ENCODE peak calls at places on chromosomes 5 and 9, in eight cellular contexts. G, O, Q, P, V, K, T and N are unnamed samples.

GRCh38 chr5:138276402-138277054 is 2.1 kb upstream of the GFRA3 start:
- DNase-seq in G (no peak), O (no peak), Q (no peak), P (no peak), V (no peak), K (peak), T (no peak), N (no peak)

GRCh38 chr5:179472641-179473040 is 77.7 kb upstream of the RUFY1 start:
- DNase-seq in G (no peak), O (no peak), Q (no peak), P (no peak), V (no peak), K (no peak), T (no peak), N (no peak)

GRCh38 chr5:156526081-156527017 is 199.4 kb downstream of the SGCD start:
- DNase-seq in G (peak), O (no peak), Q (no peak), P (no peak), V (no peak), K (no peak), T (no peak), N (no peak)

GRCh38 chr5:127492854-127493738 is 24.3 kb upstream of the PRRC1 start:
- DNase-seq in G (peak), O (no peak), Q (no peak), P (peak), V (no peak), K (no peak), T (no peak), N (no peak)

GRCh38 chr9:81776834-81777233 is 87.5 kb upstream of the TLE1 start:
- DNase-seq in G (no peak), O (no peak), Q (no peak), P (no peak), V (peak), K (no peak), T (no peak), N (no peak)

GRCh38 chr5:101943784-101944183 is 352.3 kb downstream of the SLCO4C1 start:
- DNase-seq in G (no peak), O (no peak), Q (no peak), P (peak), V (no peak), K (no peak), T (no peak), N (no peak)

GRCh38 chr5:149486726-149487635 is 64.3 kb downstream of the CSNK1A1 start:
- DNase-seq in G (no peak), O (no peak), Q (peak), P (no peak), V (no peak), K (no peak), T (no peak), N (no peak)

GRCh38 chr9:93908591-93909241 is 46.4 kb downstream of the BARX1 start:
- DNase-seq in G (no peak), O (peak), Q (no peak), P (peak), V (no peak), K (peak), T (no peak), N (no peak)

GRCh38 chr9:114278881-114279570 is 43.9 kb upstream of the ORM1 start:
- DNase-seq in G (no peak), O (peak), Q (peak), P (peak), V (no peak), K (peak), T (no peak), N (no peak)

GRCh38 chr5:169164481-169164925 is 136.4 kb downstream of the SLIT3 start:
- DNase-seq in G (no peak), O (no peak), Q (no peak), P (no peak), V (no peak), K (no peak), T (no peak), N (no peak)

GRCh38 chr5:169162407-169162806 is 138.5 kb downstream of the SLIT3 start:
- DNase-seq in G (no peak), O (no peak), Q (no peak), P (no peak), V (no peak), K (no peak), T (no peak), N (no peak)

GRCh38 chr5:169158764-169159163 is 142.2 kb downstream of the SLIT3 start:
- DNase-seq in G (no peak), O (no peak), Q (no peak), P (no peak), V (no peak), K (no peak), T (no peak), N (no peak)

GRCh38 chr5:169160405-169160901 is 140.5 kb downstream of the SLIT3 start:
- DNase-seq in G (no peak), O (no peak), Q (no peak), P (no peak), V (peak), K (no peak), T (no peak), N (no peak)

DNA sequence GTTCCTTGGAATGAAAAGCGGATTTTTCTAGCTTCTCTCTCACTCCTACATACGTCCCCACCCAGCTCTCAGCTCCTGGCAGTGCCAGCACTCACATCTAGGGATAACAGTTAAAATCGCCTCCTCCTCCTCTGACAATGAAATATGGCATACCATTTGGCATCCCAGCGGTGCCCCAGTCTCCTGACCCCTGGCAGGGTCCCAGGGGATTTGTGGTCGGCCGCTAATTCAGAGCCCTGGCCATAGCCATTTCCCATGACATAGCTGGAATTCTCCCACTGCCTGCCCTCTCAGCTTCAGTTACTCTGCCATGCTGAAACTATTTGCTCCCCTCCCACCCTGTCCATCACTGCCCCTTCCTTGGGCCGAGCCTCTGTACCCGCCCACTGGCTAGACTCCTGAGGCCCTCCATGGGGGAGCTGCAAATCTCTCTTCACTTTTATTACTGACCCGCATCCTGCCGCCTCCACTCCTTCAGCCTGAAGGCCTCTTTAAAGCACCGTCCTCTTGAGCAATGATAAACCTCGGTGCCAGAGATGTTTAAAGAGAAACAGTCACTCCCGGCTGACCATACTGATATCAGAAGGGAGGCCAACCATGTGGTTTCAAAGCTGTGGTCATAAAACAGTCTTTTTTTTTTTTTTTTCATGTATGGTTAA is 139.8 kb downstream of the SLIT3 start:
- DNase-seq in G (peak), O (no peak), Q (no peak), P (no peak), V (peak), K (no peak), T (peak), N (no peak)
- TF ChIP-seq CTCF in G (no peak), O (no peak), Q (no peak), P (no peak), V (no peak), K (no peak), T (no peak), N (no peak)

GRCh38 chr9:135087489-135087791 is at the start of gene OLFM1:
- DNase-seq in G (no peak), O (peak), Q (no peak), P (peak), V (peak), K (peak), T (peak), N (no peak)
- TF ChIP-seq CTCF in G (peak), O (peak), Q (no peak), P (peak), V (peak), K (peak), T (peak), N (no peak)

GRCh38 chr5:170293273-170293672 is 4.3 kb downstream of the LCP2 start:
- DNase-seq in G (no peak), O (peak), Q (no peak), P (no peak), V (no peak), K (peak), T (no peak), N (peak)

GRCh38 chr5:170296935-170297588 is 515 bp downstream of the LCP2 start:
- DNase-seq in G (no peak), O (no peak), Q (no peak), P (no peak), V (no peak), K (no peak), T (no peak), N (no peak)

GRCh38 chr5:170292509-170292908 is 5.1 kb downstream of the LCP2 start:
- DNase-seq in G (no peak), O (no peak), Q (no peak), P (no peak), V (no peak), K (no peak), T (no peak), N (no peak)

GRCh38 chr5:170297589-170298462 is at the start of gene LCP2:
- DNase-seq in G (no peak), O (no peak), Q (no peak), P (no peak), V (no peak), K (no peak), T (no peak), N (peak)

GRCh38 chr5:170296036-170296934 is 1.3 kb downstream of the LCP2 start:
- DNase-seq in G (no peak), O (no peak), Q (no peak), P (no peak), V (no peak), K (no peak), T (no peak), N (peak)
- TF ChIP-seq CTCF in G (no peak), O (no peak), Q (no peak), P (no peak), V (no peak), K (no peak), T (no peak), N (no peak)

GRCh38 chr5:72557147-72557501 is 49.9 kb upstream of the ZNF366 start:
- DNase-seq in G (no peak), O (no peak), Q (no peak), P (no peak), V (no peak), K (no peak), T (no peak), N (no peak)

GRCh38 chr5:72555871-72556270 is 48.7 kb upstream of the ZNF366 start:
- DNase-seq in G (no peak), O (no peak), Q (no peak), P (peak), V (no peak), K (no peak), T (no peak), N (no peak)

GRCh38 chr5:72554897-72555296 is 47.7 kb upstream of the ZNF366 start:
- DNase-seq in G (no peak), O (no peak), Q (no peak), P (no peak), V (no peak), K (no peak), T (no peak), N (no peak)

GRCh38 chr5:72557576-72558336 is 50.5 kb upstream of the ZNF366 start:
- DNase-seq in G (no peak), O (no peak), Q (no peak), P (no peak), V (no peak), K (no peak), T (no peak), N (no peak)

GRCh38 chr5:72556351-72557146 is 49.3 kb upstream of the ZNF366 start:
- DNase-seq in G (peak), O (peak), Q (peak), P (peak), V (peak), K (peak), T (peak), N (no peak)
- TF ChIP-seq CTCF in G (peak), O (no peak), Q (no peak), P (peak), V (no peak), K (no peak), T (no peak), N (peak)

DNA sequence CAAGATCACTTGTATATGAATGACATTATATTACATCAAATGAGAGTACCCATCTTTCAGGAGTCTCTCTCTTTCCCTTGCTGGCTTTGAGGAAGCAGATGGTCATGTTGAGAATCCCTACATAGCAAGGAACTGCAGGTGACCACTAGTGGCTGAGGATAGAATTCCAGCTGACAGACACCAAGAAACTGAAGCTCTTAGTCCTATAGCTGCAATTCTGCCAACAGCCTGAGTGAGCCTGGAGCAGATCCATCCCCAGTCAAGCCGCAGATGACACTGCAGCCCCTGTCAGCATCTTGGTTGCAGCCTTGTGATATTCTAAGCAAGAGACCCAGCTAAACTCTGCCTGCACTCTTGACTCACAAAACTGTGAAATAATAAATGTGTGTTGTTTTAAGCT is 531.5 kb downstream of the CSNK1G3 start:
- DNase-seq in G (no peak), O (no peak), Q (no peak), P (peak), V (no peak), K (no peak), T (no peak), N (no peak)
- TF ChIP-seq CTCF in G (no peak), O (no peak), Q (no peak), P (peak), V (no peak), K (no peak), T (no peak), N (no peak)

GRCh38 chr5:132489051-132489770 is 1.4 kb downstream of the IRF1 start:
- DNase-seq in G (no peak), O (no peak), Q (no peak), P (no peak), V (peak), K (no peak), T (no peak), N (peak)

GRCh38 chr5:132491368-132492364 is 1.1 kb upstream of the IRF1 start:
- DNase-seq in G (no peak), O (no peak), Q (no peak), P (no peak), V (peak), K (no peak), T (no peak), N (no peak)

GRCh38 chr5:132488590-132488989 is 2.0 kb downstream of the IRF1 start:
- DNase-seq in G (no peak), O (no peak), Q (no peak), P (no peak), V (no peak), K (no peak), T (no peak), N (no peak)

GRCh38 chr5:132490484-132491367 is at the start of gene IRF1:
- DNase-seq in G (peak), O (peak), Q (peak), P (peak), V (peak), K (peak), T (peak), N (peak)

GRCh38 chr5:132489871-132490483 is 596 bp downstream of the IRF1 start:
- DNase-seq in G (no peak), O (peak), Q (no peak), P (peak), V (peak), K (peak), T (no peak), N (no peak)
- TF ChIP-seq CTCF in G (peak), O (peak), Q (no peak), P (no peak), V (no peak), K (peak), T (no peak), N (no peak)

GRCh38 chr5:51378778-51379652 is 4.2 kb upstream of the ISL1 start:
- DNase-seq in G (no peak), O (no peak), Q (peak), P (no peak), V (peak), K (no peak), T (no peak), N (no peak)
- TF ChIP-seq CTCF in G (peak), O (no peak), Q (no peak), P (no peak), V (no peak), K (no peak), T (no peak), N (no peak)

GRCh38 chr5:115947260-115947659 is 15.0 kb upstream of the LVRN start:
- DNase-seq in G (no peak), O (no peak), Q (no peak), P (no peak), V (no peak), K (no peak), T (no peak), N (no peak)
- TF ChIP-seq CTCF in G (no peak), O (no peak), Q (no peak), P (no peak), V (no peak), K (no peak), T (no peak), N (no peak)

GRCh38 chr9:33740075-33740474 is 55.3 kb upstream of the PRSS3 start:
- DNase-seq in G (no peak), O (no peak), Q (no peak), P (no peak), V (no peak), K (no peak), T (no peak), N (no peak)

GRCh38 chr9:33742051-33742450 is 53.3 kb upstream of the PRSS3 start:
- DNase-seq in G (no peak), O (no peak), Q (no peak), P (no peak), V (no peak), K (no peak), T (no peak), N (no peak)

GRCh38 chr9:33734911-33735310 is 60.5 kb upstream of the PRSS3 start:
- DNase-seq in G (no peak), O (no peak), Q (peak), P (no peak), V (no peak), K (no peak), T (no peak), N (no peak)

GRCh38 chr9:33739407-33739806 is 56.0 kb upstream of the PRSS3 start:
- DNase-seq in G (no peak), O (no peak), Q (no peak), P (no peak), V (no peak), K (no peak), T (no peak), N (no peak)

DNA sequence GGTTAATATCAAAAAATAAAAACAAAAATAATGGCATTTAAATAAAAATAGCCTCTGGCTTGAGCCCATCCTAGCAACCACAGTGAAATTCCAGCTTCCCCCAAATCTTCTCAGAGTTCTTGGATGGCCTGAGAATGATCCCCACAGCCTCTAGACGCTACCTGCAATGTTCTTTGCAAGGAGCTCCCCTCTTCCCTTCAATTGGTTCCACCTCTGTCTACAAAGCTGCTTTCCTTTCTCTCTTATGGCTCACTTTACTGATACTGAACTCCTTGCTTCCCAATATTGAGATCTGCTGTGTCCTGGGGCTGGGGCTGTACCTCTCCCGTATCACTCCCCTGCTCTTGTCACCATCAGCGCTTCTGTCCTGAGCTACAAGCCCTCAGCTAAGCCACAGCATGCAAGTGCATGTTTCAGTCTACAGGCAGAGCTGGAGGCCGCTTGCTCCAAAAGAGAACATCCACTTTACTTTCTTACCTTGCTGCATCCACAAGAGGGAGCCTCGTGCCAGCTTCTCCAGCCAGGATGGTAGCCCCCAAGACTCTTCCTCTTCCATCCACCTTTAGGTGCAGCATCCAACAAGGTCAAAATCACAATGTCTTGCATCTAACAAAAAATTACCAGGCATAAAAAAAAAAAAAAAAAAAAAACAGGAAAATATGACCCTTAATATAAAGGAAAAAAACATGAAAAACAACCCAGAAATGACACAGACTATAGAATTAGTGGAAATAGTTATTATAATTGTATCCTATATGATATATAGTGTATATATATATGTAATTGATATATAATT is 57.4 kb upstream of the PRSS3 start:
- DNase-seq in G (no peak), O (no peak), Q (peak), P (peak), V (peak), K (peak), T (no peak), N (no peak)
- TF ChIP-seq CTCF in G (peak), O (peak), Q (peak), P (peak), V (peak), K (peak), T (no peak), N (peak)

DNA sequence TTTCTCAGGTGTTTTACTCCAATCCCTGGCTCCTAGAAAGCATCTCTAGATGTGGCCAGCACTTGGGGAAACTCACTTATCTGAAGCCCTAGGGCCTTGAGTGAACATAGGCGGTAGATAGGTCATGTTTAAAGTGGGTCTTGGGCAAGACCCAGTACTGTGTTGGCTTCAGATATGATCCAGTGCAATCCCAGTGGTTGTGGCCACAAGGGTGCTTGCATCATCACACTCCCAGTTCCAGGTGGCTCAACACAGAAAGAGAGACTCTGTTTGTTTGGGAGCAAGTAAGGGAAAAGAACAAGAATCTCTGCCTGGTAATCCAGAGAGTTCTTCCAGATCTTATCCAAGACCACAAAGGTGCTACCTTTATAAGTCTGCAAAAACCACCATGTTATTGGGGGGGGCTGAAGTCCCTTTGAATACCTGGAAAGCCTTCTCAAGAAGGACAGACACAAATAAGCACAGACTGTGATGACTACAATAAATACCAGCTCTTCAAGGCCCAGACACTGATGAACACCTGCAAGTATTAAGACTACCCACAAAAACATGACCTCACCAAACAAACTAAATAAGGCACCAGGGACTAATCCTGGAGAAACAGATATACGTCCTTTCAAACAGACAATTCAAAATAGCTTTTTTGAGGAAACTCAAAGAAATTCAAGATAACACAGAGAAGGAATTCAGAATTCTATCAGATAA is 114.7 kb downstream of the LURAP1L start:
- DNase-seq in G (no peak), O (no peak), Q (no peak), P (no peak), V (no peak), K (peak), T (no peak), N (no peak)
- TF ChIP-seq CTCF in G (no peak), O (no peak), Q (no peak), P (no peak), V (no peak), K (no peak), T (no peak), N (no peak)